ENCODE peak calls at places on chromosomes 12 and 14, in five cellular contexts. One of them, this sample, is unnamed.

GRCh38 chr12:120903382-120903817 is 758 bp downstream of the SPPL3 start:
- DNase-seq in A549: peak
- DNase-seq in body of pancreas: peak
- DNase-seq in lower leg skin: peak
- DNase-seq in H54: peak
- DNase-seq in this sample: peak

GRCh38 chr14:55807059-55807499 is 227.1 kb downstream of the KTN1 start:
- DNase-seq in H54: no peak
- DNase-seq in A549: no peak
- DNase-seq in lower leg skin: peak
- DNase-seq in body of pancreas: peak
- DNase-seq in this sample: peak

GRCh38 chr14:28468191-28469151 is 298.1 kb upstream of the FOXG1 start:
- DNase-seq in lower leg skin: no peak
- DNase-seq in A549: no peak
- DNase-seq in body of pancreas: no peak
- DNase-seq in H54: no peak
- DNase-seq in this sample: no peak

GRCh38 chr14:61470261-61470953 is 149.0 kb downstream of the PRKCH start:
- DNase-seq in lower leg skin: no peak
- DNase-seq in body of pancreas: no peak
- DNase-seq in A549: no peak
- DNase-seq in H54: no peak
- DNase-seq in this sample: no peak

GRCh38 chr14:101854366-101854765 is 92.9 kb downstream of the PPP2R5C start:
- DNase-seq in lower leg skin: no peak
- DNase-seq in H54: no peak
- DNase-seq in A549: no peak
- DNase-seq in body of pancreas: no peak
- DNase-seq in this sample: no peak

GRCh38 chr12:126481688-126482087 is 1416.5 kb downstream of the AACS start:
- DNase-seq in H54: no peak
- DNase-seq in A549: no peak
- DNase-seq in lower leg skin: no peak
- DNase-seq in body of pancreas: no peak
- DNase-seq in this sample: no peak

GRCh38 chr12:127881371-127882140 is 385.4 kb upstream of the TMEM132C start:
- DNase-seq in body of pancreas: no peak
- DNase-seq in lower leg skin: no peak
- DNase-seq in H54: no peak
- DNase-seq in A549: no peak
- DNase-seq in this sample: no peak

GRCh38 chr14:80213602-80214001 is 2.3 kb upstream of the DIO2 start:
- DNase-seq in A549: peak
- DNase-seq in body of pancreas: peak
- DNase-seq in H54: peak
- DNase-seq in lower leg skin: no peak
- DNase-seq in this sample: no peak

GRCh38 chr12:124915249-124916236 is 1.1 kb upstream of the UBC start:
- DNase-seq in A549: no peak
- DNase-seq in lower leg skin: peak
- DNase-seq in body of pancreas: peak
- DNase-seq in H54: no peak
- DNase-seq in this sample: peak

GRCh38 chr14:89000007-89000942 is 175.8 kb downstream of the TTC8 start:
- DNase-seq in lower leg skin: peak
- DNase-seq in A549: peak
- DNase-seq in H54: peak
- DNase-seq in body of pancreas: peak
- DNase-seq in this sample: no peak

GRCh38 chr14:51816031-51816430 is 44.4 kb upstream of the GNG2 start:
- DNase-seq in lower leg skin: no peak
- DNase-seq in A549: no peak
- DNase-seq in H54: no peak
- DNase-seq in body of pancreas: no peak
- DNase-seq in this sample: no peak

GRCh38 chr12:4118017-4118510 is 155.5 kb upstream of the CCND2 start:
- DNase-seq in lower leg skin: no peak
- DNase-seq in body of pancreas: peak
- DNase-seq in A549: no peak
- DNase-seq in H54: no peak
- DNase-seq in this sample: no peak

GRCh38 chr12:53995311-53996187 is 4.4 kb upstream of the HOXC9 start:
- DNase-seq in lower leg skin: no peak
- DNase-seq in body of pancreas: no peak
- DNase-seq in A549: no peak
- DNase-seq in H54: no peak
- DNase-seq in this sample: no peak

GRCh38 chr14:103001651-103002396 is 55.5 kb downstream of the CDC42BPB start:
- DNase-seq in A549: no peak
- DNase-seq in body of pancreas: no peak
- DNase-seq in H54: no peak
- DNase-seq in lower leg skin: no peak
- DNase-seq in this sample: no peak

GRCh38 chr14:74762917-74763802 is at the start of gene YLPM1:
- DNase-seq in H54: peak
- DNase-seq in lower leg skin: peak
- DNase-seq in A549: peak
- DNase-seq in body of pancreas: peak
- DNase-seq in this sample: peak

GRCh38 chr12:65631621-65632111 is 192.6 kb upstream of the HMGA2 start:
- DNase-seq in body of pancreas: peak
- DNase-seq in lower leg skin: peak
- DNase-seq in H54: peak
- DNase-seq in A549: peak
- DNase-seq in this sample: no peak

GRCh38 chr14:73746540-73747385 is 32.6 kb upstream of the PNMA1 start:
- DNase-seq in A549: no peak
- DNase-seq in body of pancreas: no peak
- DNase-seq in lower leg skin: no peak
- DNase-seq in H54: no peak
- DNase-seq in this sample: no peak

GRCh38 chr12:95836630-95837239 is 22.0 kb upstream of the SNRPF start:
- DNase-seq in lower leg skin: no peak
- DNase-seq in H54: no peak
- DNase-seq in body of pancreas: peak
- DNase-seq in A549: peak
- DNase-seq in this sample: no peak

GRCh38 chr14:105162374-105162979 is 6.1 kb downstream of the JAG2 start:
- DNase-seq in A549: no peak
- DNase-seq in lower leg skin: no peak
- DNase-seq in H54: no peak
- DNase-seq in body of pancreas: no peak
- DNase-seq in this sample: no peak

GRCh38 chr12:76299536-76300296 is 48.5 kb downstream of the BBS10 start:
- DNase-seq in body of pancreas: no peak
- DNase-seq in A549: peak
- DNase-seq in H54: no peak
- DNase-seq in lower leg skin: no peak
- DNase-seq in this sample: no peak

GRCh38 chr12:64826234-64826633 is 1.8 kb downstream of the TBC1D30 start:
- DNase-seq in H54: no peak
- DNase-seq in A549: no peak
- DNase-seq in lower leg skin: no peak
- DNase-seq in body of pancreas: peak
- DNase-seq in this sample: peak

GRCh38 chr14:73823339-73823885 is 28.2 kb upstream of the PTGR2 start:
- DNase-seq in H54: no peak
- DNase-seq in body of pancreas: no peak
- DNase-seq in lower leg skin: no peak
- DNase-seq in A549: no peak
- DNase-seq in this sample: no peak

GRCh38 chr14:104393898-104394605 is 185.5 kb upstream of the C14orf180 start:
- DNase-seq in body of pancreas: peak
- DNase-seq in lower leg skin: peak
- DNase-seq in H54: no peak
- DNase-seq in A549: no peak
- DNase-seq in this sample: no peak

GRCh38 chr14:70897475-70897874 is 9.8 kb upstream of the PCNX1 start:
- DNase-seq in lower leg skin: no peak
- DNase-seq in body of pancreas: no peak
- DNase-seq in A549: no peak
- DNase-seq in H54: no peak
- DNase-seq in this sample: no peak

GRCh38 chr12:52942914-52943207 is 6.1 kb upstream of the KRT18 start:
- DNase-seq in body of pancreas: no peak
- DNase-seq in A549: no peak
- DNase-seq in lower leg skin: no peak
- DNase-seq in H54: no peak
- DNase-seq in this sample: no peak

GRCh38 chr12:26971963-26972362 is 33.7 kb downstream of the FGFR1OP2 start:
- DNase-seq in A549: no peak
- DNase-seq in H54: no peak
- DNase-seq in body of pancreas: no peak
- DNase-seq in lower leg skin: no peak
- DNase-seq in this sample: no peak

GRCh38 chr12:49671051-49671765 is 36.0 kb downstream of the FMNL3 start:
- DNase-seq in body of pancreas: peak
- DNase-seq in lower leg skin: no peak
- DNase-seq in H54: no peak
- DNase-seq in A549: no peak
- DNase-seq in this sample: no peak

GRCh38 chr12:57089259-57090245 is 638 bp downstream of the NAB2 start:
- DNase-seq in H54: no peak
- DNase-seq in body of pancreas: peak
- DNase-seq in lower leg skin: peak
- DNase-seq in A549: no peak
- DNase-seq in this sample: peak
- TF ChIP-seq POLR2A in H54: peak
- TF ChIP-seq POLR2A in body of pancreas: peak
- TF ChIP-seq POLR2A in lower leg skin: no peak
- TF ChIP-seq POLR2A in A549: no peak
- TF ChIP-seq POLR2A in this sample: peak

GRCh38 chr12:104958009-104958945 is at the start of gene SLC41A2:
- DNase-seq in lower leg skin: peak
- DNase-seq in A549: peak
- DNase-seq in body of pancreas: peak
- DNase-seq in H54: peak
- DNase-seq in this sample: peak
- TF ChIP-seq POLR2A in lower leg skin: no peak
- TF ChIP-seq POLR2A in A549: peak
- TF ChIP-seq POLR2A in body of pancreas: peak
- TF ChIP-seq POLR2A in H54: peak
- TF ChIP-seq POLR2A in this sample: peak

GRCh38 chr12:55929306-55929791 is 1.6 kb upstream of the DGKA start:
- DNase-seq in lower leg skin: no peak
- DNase-seq in A549: no peak
- DNase-seq in body of pancreas: peak
- DNase-seq in H54: no peak
- DNase-seq in this sample: no peak
- TF ChIP-seq POLR2A in lower leg skin: no peak
- TF ChIP-seq POLR2A in A549: no peak
- TF ChIP-seq POLR2A in body of pancreas: no peak
- TF ChIP-seq POLR2A in H54: no peak
- TF ChIP-seq POLR2A in this sample: no peak

DNA sequence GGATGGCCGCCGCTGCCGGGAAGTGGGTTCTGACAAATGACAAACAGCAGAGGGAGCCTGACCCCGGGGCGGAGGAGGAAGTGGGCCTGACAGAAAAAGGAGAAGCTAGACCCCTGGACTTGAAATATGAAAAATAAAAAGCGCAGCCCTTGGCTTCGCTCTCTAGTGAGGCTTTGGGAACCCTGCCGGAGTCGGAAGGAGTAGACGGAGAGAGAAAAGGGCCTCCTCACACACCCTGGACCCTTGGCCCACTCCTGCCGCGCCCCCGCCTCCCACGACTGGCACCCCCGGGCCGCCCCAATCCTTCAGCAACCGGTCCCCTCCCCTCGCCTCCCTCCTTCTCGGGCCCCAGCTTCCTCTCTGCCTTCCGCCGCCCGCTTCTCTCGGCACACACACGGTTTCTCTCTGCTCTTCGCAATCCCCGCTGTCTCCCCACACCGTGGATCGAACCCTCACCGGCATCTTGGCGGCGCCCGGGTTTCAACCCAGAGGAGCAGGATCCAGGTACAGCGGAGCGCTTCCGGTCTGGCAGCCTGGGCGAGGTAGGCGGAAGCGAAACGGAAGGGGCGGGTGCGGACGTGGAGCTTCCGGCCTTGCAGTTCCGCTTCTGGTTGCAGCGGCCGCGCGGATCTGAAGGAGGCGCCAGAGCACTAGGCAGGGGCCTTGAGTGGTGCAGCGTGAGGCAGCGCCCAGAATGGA is at the start of gene ARPC3:
- DNase-seq in lower leg skin: peak
- DNase-seq in A549: peak
- DNase-seq in body of pancreas: peak
- DNase-seq in H54: peak
- DNase-seq in this sample: peak
- TF ChIP-seq POLR2A in lower leg skin: no peak
- TF ChIP-seq POLR2A in A549: peak
- TF ChIP-seq POLR2A in body of pancreas: peak
- TF ChIP-seq POLR2A in H54: peak
- TF ChIP-seq POLR2A in this sample: peak

GRCh38 chr12:10364839-10365681 is 24.8 kb downstream of the KLRK1 start:
- DNase-seq in body of pancreas: peak
- DNase-seq in A549: peak
- DNase-seq in H54: no peak
- DNase-seq in lower leg skin: peak
- DNase-seq in this sample: peak
- TF ChIP-seq POLR2A in body of pancreas: no peak
- TF ChIP-seq POLR2A in A549: no peak
- TF ChIP-seq POLR2A in H54: no peak
- TF ChIP-seq POLR2A in lower leg skin: no peak
- TF ChIP-seq POLR2A in this sample: no peak

GRCh38 chr12:56593909-56594621 is 36.1 kb downstream of the BAZ2A start:
- DNase-seq in lower leg skin: peak
- DNase-seq in H54: peak
- DNase-seq in body of pancreas: peak
- DNase-seq in A549: peak
- DNase-seq in this sample: peak
- TF ChIP-seq POLR2A in lower leg skin: no peak
- TF ChIP-seq POLR2A in H54: no peak
- TF ChIP-seq POLR2A in body of pancreas: no peak
- TF ChIP-seq POLR2A in A549: no peak
- TF ChIP-seq POLR2A in this sample: no peak

DNA sequence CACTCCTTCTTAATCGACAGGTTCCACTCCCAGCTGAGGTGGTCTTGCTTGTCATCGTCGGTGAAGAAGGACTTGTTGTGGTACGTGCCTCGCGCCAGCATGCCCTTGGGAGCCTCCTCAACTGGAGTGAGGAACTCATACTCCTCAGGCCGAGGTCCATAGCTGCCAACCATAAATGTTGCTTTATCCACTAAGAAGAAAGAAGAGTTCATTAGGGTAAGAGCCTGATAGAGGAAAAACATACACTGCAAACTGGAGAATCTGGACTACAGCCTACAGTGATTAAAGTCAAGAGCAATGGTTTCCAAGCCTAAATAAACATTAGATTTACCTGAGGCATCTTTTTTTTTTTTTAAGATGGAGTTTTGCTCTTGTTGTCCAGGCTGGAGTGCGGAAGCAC is 4.2 kb upstream of the ERP27 start:
- DNase-seq in body of pancreas: no peak
- DNase-seq in A549: no peak
- DNase-seq in lower leg skin: no peak
- DNase-seq in H54: no peak
- DNase-seq in this sample: no peak
- TF ChIP-seq POLR2A in body of pancreas: no peak
- TF ChIP-seq POLR2A in A549: no peak
- TF ChIP-seq POLR2A in lower leg skin: no peak
- TF ChIP-seq POLR2A in H54: no peak
- TF ChIP-seq POLR2A in this sample: no peak